ENCODE peak calls at places on chromosomes 13 and 19, in four cellular contexts. N is sigmoid colon, A is body of pancreas, W is Peyer's patch. D is an unnamed sample.
A peak's percentile ranks its signal among the peaks of the same experiment; 100 is the strongest.

GRCh38 chr19:17196610-17197009 is 18.5 kb upstream of the USE1 start:
- DNase-seq in N (no peak), A (no peak), W (no peak), D (no peak)

GRCh38 chr13:98068511-98068910 is 74.4 kb upstream of the FARP1 start:
- DNase-seq in N (no peak), A (no peak), W (no peak), D (no peak)

GRCh38 chr13:73303858-73304257 is 245.1 kb downstream of the KLF5 start:
- DNase-seq in N (no peak), A (no peak), W (no peak), D (no peak)

GRCh38 chr13:111534646-111535461 is 214.4 kb downstream of the TEX29 start:
- DNase-seq in N (no peak), A (no peak), W (no peak), D (no peak)

GRCh38 chr13:50529154-50529882 is 314.2 kb downstream of the DLEU7 start:
- DNase-seq in N (peak; percentile 89), A (peak; percentile 80), W (peak; percentile 75), D (peak; percentile 65)

GRCh38 chr19:14494910-14495677 is 833 bp downstream of the GIPC1 start:
- DNase-seq in N (peak; percentile 64), A (no peak), W (no peak), D (no peak)

GRCh38 chr13:89097994-89098393 is 1426.8 kb downstream of the SLITRK5 start:
- DNase-seq in N (no peak), A (no peak), W (no peak), D (no peak)

GRCh38 chr19:13629687-13630357 is 123.5 kb upstream of the CACNA1A start:
- DNase-seq in N (no peak), A (no peak), W (no peak), D (no peak)

GRCh38 chr13:99383946-99384345 is 76.7 kb upstream of the GPR183 start:
- DNase-seq in N (no peak), A (no peak), W (no peak), D (no peak)

GRCh38 chr13:94620286-94620896 is 18.7 kb downstream of the GPR180 start:
- DNase-seq in N (no peak), A (no peak), W (no peak), D (no peak)

GRCh38 chr13:49217962-49218492 is 2.1 kb upstream of the MLNR start:
- DNase-seq in N (no peak), A (no peak), W (no peak), D (no peak)

GRCh38 chr13:27466513-27466912 is 16.1 kb upstream of the MTIF3 start:
- DNase-seq in N (no peak), A (no peak), W (no peak), D (no peak)

GRCh38 chr19:11849264-11849615 is 714 bp downstream of the ZNF439 start:
- DNase-seq in N (no peak), A (no peak), W (peak; percentile 49), D (peak; percentile 18)

GRCh38 chr19:19649159-19649558 is 5.7 kb upstream of the GMIP start:
- DNase-seq in N (no peak), A (no peak), W (no peak), D (no peak)

GRCh38 chr19:19650331-19650730 is 6.9 kb upstream of the GMIP start:
- DNase-seq in N (no peak), A (no peak), W (no peak), D (no peak)

GRCh38 chr19:19647037-19647835 is 3.8 kb upstream of the GMIP start:
- DNase-seq in N (no peak), A (no peak), W (no peak), D (no peak)

GRCh38 chr19:19651076-19651475 is 7.6 kb upstream of the GMIP start:
- DNase-seq in N (no peak), A (no peak), W (no peak), D (no peak)

DNA sequence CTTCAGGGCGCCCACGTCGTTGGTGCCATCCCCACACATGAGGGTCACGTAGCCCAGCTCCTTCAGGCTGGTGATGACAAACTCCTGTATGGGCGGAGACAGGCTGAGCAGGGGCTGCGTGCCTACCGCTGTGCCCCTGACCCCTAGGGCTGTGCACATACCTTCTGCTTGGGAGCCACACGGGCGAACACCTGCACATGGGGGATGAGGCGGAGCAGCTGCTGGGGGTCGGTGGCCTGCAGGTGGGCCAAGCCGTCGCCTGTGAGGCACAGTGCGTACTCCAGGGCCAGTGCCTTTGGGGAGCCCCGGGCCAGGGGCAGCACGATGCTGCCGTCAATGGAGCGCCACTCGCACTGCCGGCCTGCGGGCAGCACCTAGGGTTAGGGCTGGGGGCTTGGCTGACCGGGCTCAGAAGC is 6.1 kb upstream of the GMIP start:
- DNase-seq in N (no peak), A (no peak), W (no peak), D (no peak)
- TF ChIP-seq POLR2A in N (no peak), A (no peak), W (no peak), D (no peak)

GRCh38 chr19:46860125-46860845 is 512 bp upstream of the ARHGAP35 start:
- DNase-seq in N (peak; percentile 100), A (peak; percentile 98), W (peak; percentile 99), D (peak; percentile 99)
- H3K4me1 ChIP-seq in N (no peaks in the 10 kb centered on the region), A (peaks cover 59% of the 10 kb centered on the region), W (peaks cover 3% of the 10 kb centered on the region), D (peaks cover 44% of the 10 kb centered on the region)

DNA sequence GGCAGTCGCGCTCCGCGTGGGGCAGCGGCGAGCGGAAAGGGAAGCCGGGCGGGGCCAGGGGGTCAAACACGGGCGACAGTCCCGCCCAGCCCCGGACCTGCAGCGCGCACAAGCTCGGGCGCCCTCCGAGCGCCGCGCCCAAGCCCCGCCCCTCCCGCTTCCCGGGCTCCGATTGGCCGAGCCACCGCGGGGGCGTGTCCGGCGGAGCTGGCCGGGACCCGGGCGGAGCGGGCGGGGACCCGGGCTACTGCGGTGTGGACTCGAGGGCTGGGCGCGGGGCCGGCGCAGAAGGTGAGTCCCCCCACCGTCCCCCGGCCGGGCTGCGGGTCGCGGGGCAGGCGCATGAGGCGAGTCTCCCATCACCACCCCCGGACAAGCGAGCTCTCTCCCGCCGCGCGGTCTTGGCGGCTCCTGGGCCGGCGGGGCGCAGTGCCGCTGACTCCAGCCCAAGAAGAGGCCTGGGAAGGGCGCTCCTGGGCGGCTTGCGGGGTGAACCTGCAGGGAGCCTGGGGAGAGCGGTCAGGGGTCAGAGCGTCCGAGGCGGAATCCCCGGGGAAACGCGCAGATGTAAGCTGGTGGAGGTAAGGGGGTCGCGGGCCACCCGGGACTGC is at the start of gene PLEKHF1:
- DNase-seq in N (peak; percentile 95), A (peak; percentile 88), W (peak; percentile 96), D (peak; percentile 93)
- TF ChIP-seq POLR2A in N (no peak), A (peak; percentile 20), W (no peak), D (no peak)

GRCh38 chr13:41006296-41006695 is 12.8 kb downstream of the ELF1 start:
- DNase-seq in N (no peak), A (no peak), W (no peak), D (no peak)

GRCh38 chr13:41006951-41007350 is 12.2 kb downstream of the ELF1 start:
- DNase-seq in N (no peak), A (no peak), W (no peak), D (no peak)

GRCh38 chr13:41005709-41006108 is 13.4 kb downstream of the ELF1 start:
- DNase-seq in N (no peak), A (no peak), W (no peak), D (no peak)

GRCh38 chr13:41007359-41008118 is 11.6 kb downstream of the ELF1 start:
- DNase-seq in N (no peak), A (no peak), W (no peak), D (no peak)

DNA sequence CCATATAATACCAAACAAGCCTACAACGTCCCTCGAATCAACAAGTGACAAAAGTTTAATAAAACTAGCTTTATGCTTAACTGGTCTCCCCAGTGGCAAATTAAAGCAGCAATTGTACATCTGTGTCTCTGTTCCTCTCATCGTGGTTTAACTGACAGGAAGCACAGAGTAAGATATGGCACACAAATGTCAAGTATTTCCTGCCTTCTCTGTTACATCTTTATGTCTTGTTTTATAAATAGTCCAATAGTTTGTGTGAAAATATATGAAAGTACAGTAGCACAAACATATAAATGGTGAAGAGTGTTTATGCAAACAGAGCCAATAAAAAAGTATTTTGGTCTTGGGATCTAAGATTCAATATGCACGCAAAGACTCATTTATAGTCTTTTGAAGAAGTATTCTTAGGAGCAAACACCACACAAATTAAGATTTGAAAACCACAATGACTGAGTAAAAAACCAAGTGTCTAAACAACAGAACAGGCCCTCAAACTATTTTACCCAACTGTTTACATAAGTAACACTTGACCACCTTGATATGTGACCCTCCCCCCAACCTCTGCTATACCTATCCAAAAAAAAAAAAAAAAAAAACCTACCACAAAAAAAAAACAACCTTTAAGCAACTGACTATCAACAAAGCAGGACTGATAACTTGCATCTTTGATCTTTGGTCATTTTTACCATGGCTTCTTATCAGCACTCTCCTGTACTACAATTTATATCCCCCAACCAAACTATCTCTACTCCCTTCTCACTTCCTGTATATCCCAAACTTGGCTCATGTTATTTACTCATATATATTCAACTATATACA is 14.0 kb downstream of the ELF1 start:
- DNase-seq in N (no peak), A (no peak), W (no peak), D (no peak)
- H3K4me1 ChIP-seq in N (no peaks in the 10 kb centered on the region), A (peaks cover 75% of the 10 kb centered on the region), W (peaks cover 55% of the 10 kb centered on the region), D (no peaks in the 10 kb centered on the region)

GRCh38 chr19:40416918-40417713 is 3.9 kb upstream of the PRX start:
- DNase-seq in N (peak; percentile 85), A (no peak), W (peak; percentile 67), D (peak; percentile 53)
- TF ChIP-seq POLR2A in N (peak; percentile 31), A (no peak), W (peak; percentile 13), D (no peak)

GRCh38 chr13:105982219-105982618 is 553.2 kb downstream of the EFNB2 start:
- DNase-seq in N (no peak), A (no peak), W (no peak), D (no peak)

GRCh38 chr13:105979131-105979530 is 556.3 kb downstream of the EFNB2 start:
- DNase-seq in N (no peak), A (no peak), W (no peak), D (no peak)

GRCh38 chr13:105979586-105979985 is 555.9 kb downstream of the EFNB2 start:
- DNase-seq in N (no peak), A (peak; percentile 35), W (peak; percentile 50), D (no peak)

GRCh38 chr13:105984236-105984635 is 551.2 kb downstream of the EFNB2 start:
- DNase-seq in N (no peak), A (no peak), W (no peak), D (no peak)
- H3K4me1 ChIP-seq in N (no peaks in the 10 kb centered on the region), A (peaks cover 35% of the 10 kb centered on the region), W (no peaks in the 10 kb centered on the region), D (no peaks in the 10 kb centered on the region)

GRCh38 chr19:49933643-49934042 is 4.3 kb upstream of the NUP62 start:
- DNase-seq in N (no peak), A (no peak), W (no peak), D (no peak)
- TF ChIP-seq POLR2A in N (no peak), A (no peak), W (no peak), D (no peak)